ENCODE peak calls at places on chromosomes 16 and 17, in four cellular contexts. L, G, H and D are unnamed samples.

GRCh38 chr17:21025446-21025845 is 17.4 kb downstream of the USP22 start:
- DNase-seq in L (peak; percentile 40), G (no peak), H (no peak), D (no peak)

GRCh38 chr16:89924298-89924924 is 1.3 kb downstream of the TUBB3 start:
- DNase-seq in L (no peak), G (peak; percentile 37), H (peak; percentile 74), D (peak; percentile 94)

GRCh38 chr17:33151565-33151964 is 141.5 kb downstream of the ASIC2 start:
- DNase-seq in L (no peak), G (no peak), H (no peak), D (no peak)

GRCh38 chr16:21608647-21609328 is 9.4 kb downstream of the METTL9 start:
- DNase-seq in L (no peak), G (no peak), H (no peak), D (peak; percentile 36)

GRCh38 chr17:29109477-29110371 is 66.8 kb downstream of the PIPOX start:
- DNase-seq in L (no peak), G (no peak), H (no peak), D (peak; percentile 30)

GRCh38 chr17:66549312-66549705 is 246.9 kb downstream of the PRKCA start:
- DNase-seq in L (peak; percentile 35), G (no peak), H (no peak), D (no peak)

GRCh38 chr16:1019234-1019933 is 37.8 kb downstream of the SOX8 start:
- DNase-seq in L (peak; percentile 91), G (peak; percentile 88), H (no peak), D (peak; percentile 92)

GRCh38 chr16:90046122-90046970 is 27.1 kb upstream of the DBNDD1 start:
- DNase-seq in L (no peak), G (no peak), H (no peak), D (no peak)

GRCh38 chr16:11797957-11798299 is 870 bp upstream of the ZC3H7A start:
- DNase-seq in L (no peak), G (peak; percentile 19), H (no peak), D (no peak)

GRCh38 chr16:84582958-84583516 is 34.8 kb downstream of the COTL1 start:
- DNase-seq in L (peak; percentile 78), G (no peak), H (no peak), D (no peak)